ENCODE peak calls at places on chromosomes 12 and 14, in ten cellular contexts. V is sigmoid colon, C is adrenal gland, I is foreskin keratinocyte, H is aorta, Y is IMR-90, R is upper lobe of right lung, K is mesendoderm, U is PC-3, O is neuronal stem cell. X is an unnamed sample. For H3K4me1, the result is how much of the 10 kb centered on the place peaks cover.

GRCh38 chr14:49670475-49670874 is 17.5 kb downstream of the POLE2 start:
- DNase-seq in V (no peak), C (no peak), I (no peak), H (no peak), Y (no peak), R (no peak), K (no peak), U (no peak), O (no peak), X (no peak)

GRCh38 chr12:121400332-121401139 is 618 bp downstream of the RNF34 start:
- DNase-seq in V (peak), C (peak), I (peak), H (peak), Y (peak), R (no peak), K (peak), U (peak), O (peak), X (no peak)

GRCh38 chr14:75643985-75644384 is 16.7 kb downstream of the ERG28 start:
- DNase-seq in V (no peak), C (no peak), I (no peak), H (no peak), Y (peak), R (no peak), K (no peak), U (no peak), O (no peak), X (no peak)

GRCh38 chr12:788288-788687 is 35.9 kb downstream of the WNK1 start:
- DNase-seq in V (no peak), C (no peak), I (no peak), H (no peak), Y (no peak), R (no peak), K (no peak), U (no peak), O (no peak), X (no peak)

GRCh38 chr12:116661341-116661740 is 76.5 kb downstream of the SPRING1 start:
- DNase-seq in V (no peak), C (no peak), I (no peak), H (no peak), Y (no peak), R (no peak), K (no peak), U (no peak), O (no peak), X (no peak)

GRCh38 chr14:104393898-104394605 is 185.5 kb upstream of the C14orf180 start:
- DNase-seq in V (peak), C (peak), I (no peak), H (peak), Y (no peak), R (peak), K (no peak), U (no peak), O (no peak), X (no peak)

GRCh38 chr14:95597784-95598204 is 62.9 kb downstream of the GLRX5 start:
- DNase-seq in V (no peak), C (no peak), I (peak), H (no peak), Y (peak), R (no peak), K (peak), U (no peak), O (peak), X (peak)

GRCh38 chr12:80805106-80805505 is 88.4 kb downstream of the MYF5 start:
- DNase-seq in V (no peak), C (no peak), I (no peak), H (no peak), Y (peak), R (no peak), K (no peak), U (no peak), O (no peak), X (no peak)

GRCh38 chr14:90505531-90505930 is 108.7 kb downstream of the CALM1 start:
- DNase-seq in V (no peak), C (no peak), I (no peak), H (peak), Y (no peak), R (no peak), K (no peak), U (no peak), O (no peak), X (no peak)

GRCh38 chr12:17108877-17109520 is 503.0 kb upstream of the LMO3 start:
- DNase-seq in V (no peak), C (no peak), I (peak), H (no peak), Y (no peak), R (no peak), K (no peak), U (peak), O (no peak), X (no peak)

GRCh38 chr14:75094896-75095295 is 25.5 kb downstream of the ZC2HC1C start:
- DNase-seq in V (no peak), C (no peak), I (no peak), H (no peak), Y (no peak), R (no peak), K (no peak), U (no peak), O (no peak), X (no peak)

GRCh38 chr12:88399811-88400210 is 180.5 kb downstream of the KITLG start:
- DNase-seq in V (no peak), C (no peak), I (peak), H (no peak), Y (no peak), R (no peak), K (no peak), U (peak), O (no peak), X (no peak)

GRCh38 chr12:110689601-110690430 is 901 bp upstream of the HVCN1 start:
- DNase-seq in V (peak), C (no peak), I (peak), H (peak), Y (no peak), R (no peak), K (peak), U (no peak), O (no peak), X (no peak)

GRCh38 chr14:80638620-80639215 is 302.8 kb downstream of the CEP128 start:
- DNase-seq in V (no peak), C (no peak), I (peak), H (no peak), Y (peak), R (no peak), K (peak), U (peak), O (no peak), X (no peak)

GRCh38 chr12:113980537-113981337 is 14.6 kb upstream of the RBM19 start:
- DNase-seq in V (no peak), C (no peak), I (peak), H (peak), Y (peak), R (no peak), K (peak), U (peak), O (peak), X (peak)

GRCh38 chr12:71009414-71010142 is 89.0 kb upstream of the PTPRR start:
- DNase-seq in V (no peak), C (no peak), I (no peak), H (no peak), Y (no peak), R (no peak), K (peak), U (no peak), O (no peak), X (no peak)

GRCh38 chr12:94384030-94384429 is 75.6 kb downstream of the CEP83 start:
- DNase-seq in V (no peak), C (no peak), I (no peak), H (no peak), Y (no peak), R (no peak), K (no peak), U (no peak), O (no peak), X (no peak)

GRCh38 chr14:56334458-56334857 is 216.2 kb downstream of the PELI2 start:
- DNase-seq in V (no peak), C (no peak), I (no peak), H (no peak), Y (peak), R (no peak), K (no peak), U (no peak), O (no peak), X (no peak)

GRCh38 chr14:61420326-61420725 is 98.9 kb downstream of the PRKCH start:
- DNase-seq in V (no peak), C (peak), I (peak), H (no peak), Y (peak), R (no peak), K (peak), U (peak), O (no peak), X (no peak)

GRCh38 chr12:69901141-69901900 is 76.3 kb downstream of the MYRFL start:
- DNase-seq in V (no peak), C (no peak), I (peak), H (no peak), Y (no peak), R (no peak), K (no peak), U (peak), O (no peak), X (no peak)

GRCh38 chr12:53564941-53565340 is 57.7 kb upstream of the NPFF start:
- DNase-seq in V (no peak), C (peak), I (no peak), H (no peak), Y (no peak), R (no peak), K (no peak), U (no peak), O (no peak), X (no peak)
- H3K4me1 ChIP-seq in V (under half), C (under half), I (under half), H (under half), Y (under half), R (under half), K (under half), U (under half), O (under half), X (under half)

DNA sequence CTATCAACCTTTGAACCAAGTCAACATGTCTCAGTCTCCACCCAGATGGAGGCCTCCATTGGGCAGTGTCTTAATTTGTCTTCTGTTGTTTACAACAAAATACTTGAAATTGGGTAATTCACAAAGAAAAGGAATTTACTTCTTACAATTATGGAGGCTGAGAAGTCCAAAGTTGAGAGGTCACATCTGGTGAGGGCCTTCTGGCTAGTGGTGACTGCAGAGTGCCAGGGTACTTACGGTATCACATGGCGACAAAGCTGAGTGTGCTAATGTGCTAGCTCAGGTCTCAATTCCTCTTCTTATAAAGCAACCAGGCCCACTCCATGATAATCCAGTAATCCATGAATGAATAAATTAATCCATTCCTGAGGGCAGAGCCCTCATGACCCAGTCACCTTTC is 4.7 kb downstream of the NID2 start:
- DNase-seq in V (no peak), C (no peak), I (no peak), H (no peak), Y (no peak), R (no peak), K (no peak), U (no peak), O (no peak), X (no peak)
- H3K4me1 ChIP-seq in V (half or more), C (under half), I (under half), H (under half), Y (under half), R (under half), K (under half), U (under half), O (under half), X (under half)

GRCh38 chr12:27273114-27273513 is 29.0 kb downstream of the STK38L start:
- DNase-seq in V (no peak), C (no peak), I (no peak), H (no peak), Y (no peak), R (no peak), K (no peak), U (no peak), O (no peak), X (no peak)
- H3K4me1 ChIP-seq in V (half or more), C (under half), I (under half), H (under half), Y (under half), R (under half), K (under half), U (under half), O (under half), X (under half)

GRCh38 chr12:26434299-26434915 is 239.0 kb downstream of the SSPN start:
- DNase-seq in V (no peak), C (no peak), I (peak), H (no peak), Y (peak), R (no peak), K (peak), U (peak), O (peak), X (peak)
- H3K4me1 ChIP-seq in V (under half), C (under half), I (under half), H (under half), Y (under half), R (under half), K (under half), U (under half), O (under half), X (under half)

GRCh38 chr12:68745904-68746571 is at the start of gene SLC35E3:
- DNase-seq in V (peak), C (peak), I (peak), H (peak), Y (peak), R (peak), K (peak), U (peak), O (peak), X (peak)
- H3K4me1 ChIP-seq in V (under half), C (under half), I (under half), H (under half), Y (under half), R (under half), K (under half), U (under half), O (under half), X (under half)

X was measured in H1.